ENCODE peak calls at places on chromosomes 3 and 15, in four cellular contexts. Y is HepG2, O is H1, I is GM12878. W is an unnamed sample.

GRCh38 chr3:157082305-157082981 is 77.5 kb downstream of the CCNL1 start:
- DNase-seq in Y (no peak), O (no peak), I (no peak), W (no peak)

GRCh38 chr15:36511594-36511993 is 67.8 kb upstream of the CDIN1 start:
- DNase-seq in Y (no peak), O (no peak), I (no peak), W (no peak)

GRCh38 chr3:4008205-4008604 is 209.0 kb downstream of the LRRN1 start:
- DNase-seq in Y (no peak), O (no peak), I (no peak), W (no peak)

GRCh38 chr3:16890605-16891333 is 6.0 kb downstream of the PLCL2 start:
- DNase-seq in Y (no peak), O (no peak), I (no peak), W (no peak)

GRCh38 chr15:70410371-70410975 is 312.8 kb upstream of the TLE3 start:
- DNase-seq in Y (no peak), O (no peak), I (no peak), W (no peak)

GRCh38 chr3:65783117-65783516 is 255.6 kb downstream of the MAGI1 start:
- DNase-seq in Y (no peak), O (no peak), I (no peak), W (no peak)

GRCh38 chr15:80611543-80612080 is 83.5 kb upstream of the ABHD17C start:
- DNase-seq in Y (no peak), O (peak), I (no peak), W (no peak)

GRCh38 chr15:30962659-30963058 is 28.8 kb downstream of the MTMR10 start:
- DNase-seq in Y (no peak), O (no peak), I (no peak), W (no peak)

GRCh38 chr15:43776101-43776717 is 557 bp downstream of the ELL3 start:
- DNase-seq in Y (no peak), O (peak), I (peak), W (no peak)

GRCh38 chr15:56320861-56321260 is 44.4 kb upstream of the TEX9 start:
- DNase-seq in Y (no peak), O (no peak), I (no peak), W (no peak)

GRCh38 chr3:51682079-51682478 is 11.0 kb downstream of the TEX264 start:
- DNase-seq in Y (peak), O (peak), I (peak), W (peak)
- H3K4me3 ChIP-seq in Y (no peak), O (no peak), I (no peak), W (no peak)

GRCh38 chr3:153835540-153835939 is 285.6 kb upstream of the ARHGEF26 start:
- DNase-seq in Y (no peak), O (no peak), I (no peak), W (peak)

GRCh38 chr3:153829596-153830170 is 291.5 kb upstream of the ARHGEF26 start:
- DNase-seq in Y (no peak), O (no peak), I (no peak), W (no peak)

GRCh38 chr3:153830552-153830951 is 290.6 kb upstream of the ARHGEF26 start:
- DNase-seq in Y (no peak), O (no peak), I (no peak), W (no peak)
- TF ChIP-seq SUZ12 in Y (no peak), O (no peak), I (no peak), W (no peak)

GRCh38 chr3:196284396-196284795 is 3.1 kb downstream of the PCYT1A start:
- DNase-seq in Y (no peak), O (no peak), I (no peak), W (no peak)
- H3K4me3 ChIP-seq in Y (no peak), O (no peak), I (peak), W (no peak)

GRCh38 chr3:101574388-101575156 is 592 bp downstream of the PCNP start:
- DNase-seq in Y (peak), O (peak), I (peak), W (peak)
- TF ChIP-seq SUZ12 in Y (no peak), O (no peak), I (no peak), W (no peak)

GRCh38 chr15:65611888-65612615 is 1.1 kb upstream of the INTS14 start:
- DNase-seq in Y (peak), O (no peak), I (no peak), W (no peak)
- H3K4me3 ChIP-seq in Y (peak), O (peak), I (peak), W (peak)

DNA sequence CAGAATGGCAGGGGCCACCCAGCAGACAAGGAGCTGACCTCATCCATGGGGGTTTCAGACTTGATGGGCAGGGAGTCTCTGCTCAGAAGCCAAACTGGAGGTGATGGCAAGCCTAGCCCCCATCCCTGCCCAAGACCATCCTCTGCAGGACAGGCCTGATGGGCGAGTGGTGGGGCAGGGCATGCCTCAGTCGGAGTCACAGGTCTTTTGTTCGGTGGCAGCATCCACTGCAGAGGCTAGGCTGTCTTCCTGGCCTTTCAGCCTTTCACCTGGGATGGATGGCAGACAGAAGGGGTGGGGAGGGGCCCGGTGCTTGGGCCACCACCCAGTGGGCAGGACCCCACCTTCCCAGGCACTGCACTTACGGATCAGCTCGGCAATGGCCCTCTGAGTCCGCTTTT is 44.4 kb downstream of the PTH1R start:
- DNase-seq in Y (no peak), O (no peak), I (no peak), W (no peak)
- TF ChIP-seq SUZ12 in Y (no peak), O (no peak), I (no peak), W (no peak)

GRCh38 chr3:55243686-55244085 is 243.4 kb downstream of the WNT5A start:
- DNase-seq in Y (no peak), O (no peak), I (no peak), W (no peak)
- H3K4me3 ChIP-seq in Y (no peak), O (no peak), I (no peak), W (no peak)

GRCh38 chr3:99663981-99664380 is 25.6 kb downstream of the COL8A1 start:
- DNase-seq in Y (no peak), O (no peak), I (no peak), W (no peak)
- TF ChIP-seq SUZ12 in Y (no peak), O (no peak), I (no peak), W (no peak)

DNA sequence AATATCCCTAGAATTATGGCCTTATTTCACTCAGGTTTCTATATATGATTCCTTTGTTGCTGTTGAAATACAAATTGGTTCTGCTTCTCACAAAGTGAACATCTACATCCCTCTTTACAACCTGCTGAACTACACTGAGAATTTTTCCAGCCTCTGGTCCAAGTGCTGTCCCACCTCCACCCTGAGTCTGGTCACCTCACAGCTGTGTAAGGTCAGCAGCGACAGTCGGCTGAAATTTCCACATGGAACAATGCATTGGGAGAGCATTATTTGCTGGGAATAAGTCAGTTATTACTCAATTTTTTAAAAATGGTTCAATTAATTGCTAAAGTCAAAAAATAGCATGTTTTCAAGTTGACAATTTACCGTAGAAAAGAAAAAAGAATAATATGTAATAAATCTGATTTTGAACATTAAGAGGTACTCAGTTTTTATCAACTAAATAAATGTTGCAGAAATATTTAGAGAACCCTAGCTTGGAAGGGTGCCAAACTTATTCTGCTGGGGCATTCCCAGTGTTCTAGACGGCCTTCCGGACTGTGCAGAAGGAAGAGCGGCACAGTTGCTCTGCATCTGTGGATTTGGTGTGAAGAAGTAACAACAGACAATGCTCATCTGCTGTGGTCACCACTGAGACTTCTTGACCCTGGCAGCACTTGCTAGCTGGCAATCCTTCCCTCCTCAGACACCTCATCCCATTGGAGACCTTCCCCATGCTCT is 1.8 kb downstream of the HCLS1 start:
- DNase-seq in Y (no peak), O (no peak), I (no peak), W (no peak)
- H3K4me3 ChIP-seq in Y (no peak), O (no peak), I (peak), W (no peak)

GRCh38 chr3:187713504-187713903 is 11.1 kb upstream of the RTP2 start:
- DNase-seq in Y (peak), O (no peak), I (no peak), W (no peak)
- TF ChIP-seq SUZ12 in Y (no peak), O (no peak), I (no peak), W (no peak)

W was measured in NT2/D1.